ENCODE peak calls at places on chromosomes 2 and 18, in ten cellular contexts. B is BJ; N is stimulated activated CD4-positive, alpha-beta T cell treated with anti-CD3 and anti-CD28 coated beads, Interleukin-2, amount 100 ng/mL, for 4 hours; L is neural crest cell; G is astrocyte of the spinal cord; A is NCI-H1694 treated with DMSO at 0.1 percent for 48 hours; H is effector memory CD8-positive, alpha-beta T cell; Y is AG04450; T is C1 segment of cervical spinal cord; J is hepatocyte. C is an unnamed sample.

GRCh38 chr2:3805120-3805519 is 101.7 kb downstream of the DCDC2C start:
- DNase-seq in B (no peak), N (no peak), L (peak), G (no peak), A (peak), H (no peak), Y (no peak), T (no peak), J (peak), C (no peak)

GRCh38 chr2:28976584-28976983 is 4.5 kb upstream of the TOGARAM2 start:
- DNase-seq in B (no peak), N (no peak), L (no peak), G (peak), A (no peak), H (no peak), Y (no peak), T (no peak), J (peak), C (no peak)

GRCh38 chr2:171602352-171602751 is 80.1 kb downstream of the CYBRD1 start:
- DNase-seq in B (no peak), N (no peak), L (no peak), G (no peak), A (no peak), H (no peak), Y (no peak), T (no peak), J (no peak), C (no peak)

GRCh38 chr2:233098615-233099014 is 38.5 kb downstream of the INPP5D start:
- DNase-seq in B (no peak), N (no peak), L (peak), G (peak), A (no peak), H (no peak), Y (no peak), T (no peak), J (no peak), C (no peak)

GRCh38 chr2:160109939-160110673 is 47.7 kb upstream of the PLA2R1 start:
- DNase-seq in B (peak), N (peak), L (peak), G (peak), A (peak), H (peak), Y (peak), T (peak), J (peak), C (no peak)

GRCh38 chr2:203022751-203023150 is 8.1 kb downstream of the NBEAL1 start:
- DNase-seq in B (no peak), N (no peak), L (no peak), G (no peak), A (no peak), H (no peak), Y (no peak), T (no peak), J (no peak), C (no peak)

GRCh38 chr2:146450131-146450530 is 1394.7 kb upstream of the ACVR2A start:
- DNase-seq in B (no peak), N (no peak), L (no peak), G (no peak), A (no peak), H (no peak), Y (no peak), T (no peak), J (no peak), C (no peak)

GRCh38 chr2:140943867-140944266 is 1186.9 kb downstream of the LRP1B start:
- DNase-seq in B (no peak), N (no peak), L (no peak), G (no peak), A (no peak), H (no peak), Y (no peak), T (no peak), J (no peak), C (no peak)

GRCh38 chr18:66107546-66107945 is 356.7 kb downstream of the CDH7 start:
- DNase-seq in B (no peak), N (no peak), L (no peak), G (no peak), A (no peak), H (no peak), Y (no peak), T (no peak), J (no peak), C (no peak)

GRCh38 chr2:95232232-95232631 is 24.9 kb downstream of the ZNF892 start:
- DNase-seq in B (no peak), N (no peak), L (no peak), G (no peak), A (no peak), H (no peak), Y (no peak), T (no peak), J (no peak), C (no peak)

GRCh38 chr2:46270384-46270783 is 26.8 kb upstream of the EPAS1 start:
- DNase-seq in B (no peak), N (no peak), L (no peak), G (no peak), A (no peak), H (no peak), Y (no peak), T (no peak), J (no peak), C (no peak)

GRCh38 chr18:47250415-47251046 is 929 bp downstream of the SKOR2 start:
- DNase-seq in B (no peak), N (no peak), L (no peak), G (no peak), A (no peak), H (no peak), Y (no peak), T (no peak), J (no peak), C (no peak)

GRCh38 chr18:7696846-7697245 is 129.7 kb downstream of the PTPRM start:
- DNase-seq in B (no peak), N (no peak), L (no peak), G (no peak), A (peak), H (no peak), Y (no peak), T (no peak), J (no peak), C (no peak)

GRCh38 chr2:167844714-167845530 is 402.5 kb downstream of the STK39 start:
- DNase-seq in B (no peak), N (no peak), L (no peak), G (no peak), A (no peak), H (no peak), Y (no peak), T (no peak), J (peak), C (no peak)

GRCh38 chr18:49813071-49813320 is 337 bp downstream of the ACAA2 start:
- DNase-seq in B (no peak), N (no peak), L (no peak), G (peak), A (peak), H (no peak), Y (no peak), T (peak), J (peak), C (peak)

C was measured in nucleus accumbens.